ENCODE peak calls at places on chromosomes 4 and X, in nine cellular contexts. Y, L, T, C, J, K, B, Q and S are unnamed samples.

GRCh38 chr4:68498413-68499007 is 51.2 kb downstream of the TMPRSS11E start:
- DNase-seq in J (no peak), C (peak; percentile 50), T (peak; percentile 76), B (peak; percentile 25), L (peak; percentile 64), Y (peak; percentile 34), K (peak; percentile 79), Q (peak; percentile 69), S (peak; percentile 73)

GRCh38 chrX:103343105-103343504 is 13.1 kb downstream of the TCEAL7 start:
- DNase-seq in J (no peak), T (peak; percentile 68), C (peak; percentile 72), K (peak; percentile 47), Q (peak; percentile 36), Y (no peak), L (peak; percentile 29), B (peak; percentile 35), S (peak; percentile 71)

GRCh38 chr4:67122029-67122428 is 423.3 kb downstream of the CENPC start:
- DNase-seq in K (peak; percentile 48), B (no peak), Q (no peak), Y (no peak), L (no peak), T (peak; percentile 6), C (no peak), J (no peak), S (no peak)

GRCh38 chrX:39309721-39310152 is 508.5 kb downstream of the MID1IP1 start:
- DNase-seq in K (no peak), J (no peak), Q (peak; percentile 6), T (peak; percentile 46), B (peak; percentile 52), C (peak; percentile 12), L (peak; percentile 62), Y (no peak), S (peak; percentile 70)

GRCh38 chrX:79117078-79117477 is 27.4 kb upstream of the GPR174 start:
- DNase-seq in J (no peak), T (no peak), L (no peak), C (no peak), K (no peak), Y (no peak), B (no peak), Q (no peak), S (no peak)

GRCh38 chrX:123159403-123159802 is 24.7 kb upstream of the GRIA3 start:
- DNase-seq in Q (no peak), J (no peak), K (no peak), B (no peak), L (no peak), Y (no peak), T (no peak), C (no peak), S (no peak)

GRCh38 chr4:44462259-44462658 is 13.7 kb upstream of the KCTD8 start:
- DNase-seq in T (no peak), Y (no peak), L (no peak), K (no peak), J (no peak), B (no peak), C (no peak), Q (no peak), S (no peak)

GRCh38 chr4:101157415-101158135 is 189.8 kb downstream of the PPP3CA start:
- DNase-seq in C (no peak), T (no peak), L (no peak), B (no peak), Q (no peak), K (peak; percentile 49), J (no peak), Y (no peak), S (no peak)

DNA sequence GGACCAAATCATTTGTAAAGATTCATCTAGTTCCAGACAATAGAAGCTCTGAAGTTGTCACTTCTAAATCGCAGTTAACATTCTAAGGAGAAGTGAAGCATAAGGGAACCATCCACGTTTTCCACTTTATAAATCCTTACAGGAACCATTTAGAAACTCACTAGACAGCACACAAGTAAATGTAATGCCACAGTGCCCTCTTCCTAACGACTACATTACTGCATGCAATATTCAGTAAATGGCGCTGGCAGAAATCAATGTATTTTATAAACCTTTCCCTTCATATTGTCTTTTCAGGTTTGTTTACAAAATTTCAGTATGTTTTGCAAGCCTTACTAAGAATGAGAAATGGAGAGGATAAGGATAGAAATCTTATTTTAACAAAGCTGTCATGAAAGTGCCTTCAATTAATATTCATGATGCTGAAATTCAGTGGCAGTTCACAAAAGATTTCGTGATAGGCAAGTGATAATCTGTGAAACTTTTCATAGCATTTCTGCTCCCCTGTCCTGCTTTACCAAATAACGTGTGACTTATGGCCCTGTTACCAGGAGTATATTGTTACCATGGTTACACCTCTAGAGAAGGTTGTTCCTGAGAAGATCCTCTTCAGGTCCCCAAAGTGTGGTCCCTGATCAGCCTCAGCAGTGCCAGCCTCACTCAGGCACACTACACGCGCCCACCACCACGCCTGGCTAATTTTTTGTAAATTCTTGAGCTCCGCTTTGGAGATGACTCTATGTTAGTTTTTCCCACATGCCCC is 54.2 kb downstream of the TMA16 start:
- DNase-seq in J (no peak), L (peak; percentile 18), Y (no peak), T (peak; percentile 80), Q (peak; percentile 11), C (peak; percentile 31), K (peak; percentile 59), B (no peak), S (peak; percentile 9)
- TF ChIP-seq CTCF in J (peak; percentile 62), L (peak; percentile 80), Y (peak; percentile 60), T (peak; percentile 73), Q (peak; percentile 62), C (peak; percentile 62), K (peak; percentile 45), B (peak; percentile 50), S (peak; percentile 69)

GRCh38 chrX:133414399-133415275 is 652 bp downstream of the GPC4 start:
- DNase-seq in T (peak; percentile 3), B (no peak), Y (peak; percentile 31), K (peak; percentile 20), J (no peak), L (peak; percentile 23), Q (peak; percentile 70), C (no peak), S (no peak)

GRCh38 chrX:133410555-133410954 is 4.7 kb downstream of the GPC4 start:
- DNase-seq in T (no peak), C (no peak), L (no peak), Q (no peak), Y (no peak), K (no peak), J (no peak), B (no peak), S (no peak)

GRCh38 chrX:133413218-133413925 is 1.9 kb downstream of the GPC4 start:
- DNase-seq in T (no peak), Y (no peak), K (no peak), J (no peak), B (no peak), L (no peak), Q (peak; percentile 59), C (no peak), S (no peak)

GRCh38 chrX:133412246-133412645 is 3.0 kb downstream of the GPC4 start:
- DNase-seq in Y (no peak), T (peak; percentile 35), L (no peak), B (no peak), K (no peak), C (no peak), J (no peak), Q (no peak), S (no peak)

GRCh38 chrX:133412665-133413064 is 2.6 kb downstream of the GPC4 start:
- DNase-seq in Y (no peak), Q (no peak), L (no peak), J (no peak), K (no peak), C (no peak), B (no peak), T (no peak), S (no peak)
- TF ChIP-seq CTCF in Y (no peak), Q (no peak), L (no peak), J (no peak), K (no peak), C (no peak), B (no peak), T (no peak), S (no peak)

DNA sequence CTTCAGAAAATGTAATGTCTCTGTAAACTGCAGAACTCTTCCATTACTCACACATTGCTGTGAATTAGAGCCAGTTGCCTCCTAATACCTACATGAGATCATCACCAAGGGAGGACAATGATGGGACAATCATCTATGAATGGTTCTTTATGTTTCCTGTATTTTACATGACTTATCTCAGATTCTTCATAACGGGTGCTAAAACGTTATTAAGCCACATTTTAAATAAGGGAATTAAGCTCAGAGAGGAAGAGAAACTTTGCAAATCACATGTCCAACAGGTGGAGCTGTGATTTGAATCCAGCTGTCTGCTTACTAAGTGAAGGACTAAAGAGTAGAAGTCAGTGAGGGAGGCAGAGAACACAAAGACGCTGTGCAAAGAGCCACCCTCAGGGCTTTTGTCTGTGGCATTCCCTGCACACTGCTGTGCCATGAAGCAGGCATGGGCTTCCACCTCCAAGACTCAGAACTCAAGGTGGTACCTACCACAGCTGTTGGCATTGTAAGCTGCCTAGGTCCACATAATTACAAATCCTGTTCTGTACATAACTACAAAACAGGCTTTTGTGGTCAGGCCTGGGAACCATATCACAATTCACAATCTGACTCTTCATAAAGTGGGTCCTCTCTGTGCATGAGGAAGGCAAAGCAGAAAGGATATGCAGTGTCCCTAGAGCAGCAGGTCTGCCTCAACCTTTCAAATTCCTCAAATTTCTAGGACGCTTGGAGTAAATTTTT is 12.8 kb downstream of the TBC1D9 start:
- DNase-seq in T (peak; percentile 29), L (no peak), C (no peak), J (no peak), K (peak; percentile 41), Q (no peak), Y (no peak), B (no peak), S (no peak)
- TF ChIP-seq CTCF in T (peak; percentile 23), L (peak; percentile 7), C (no peak), J (no peak), K (peak; percentile 27), Q (no peak), Y (peak; percentile 17), B (no peak), S (no peak)

GRCh38 chr4:25449688-25450087 is 72.6 kb downstream of the ANAPC4 start:
- DNase-seq in B (no peak), L (no peak), J (no peak), T (no peak), K (no peak), C (no peak), Q (no peak), Y (no peak), S (peak; percentile 6)

GRCh38 chr4:25451676-25452075 is 74.6 kb downstream of the ANAPC4 start:
- DNase-seq in Q (no peak), J (no peak), L (no peak), C (no peak), T (no peak), Y (no peak), B (no peak), K (no peak), S (no peak)

GRCh38 chr4:25448379-25449109 is 71.5 kb downstream of the ANAPC4 start:
- DNase-seq in Q (no peak), Y (no peak), K (peak; percentile 47), L (no peak), J (no peak), T (peak; percentile 50), C (no peak), B (no peak), S (no peak)

GRCh38 chr4:25450491-25450901 is 73.4 kb downstream of the ANAPC4 start:
- DNase-seq in J (no peak), L (no peak), Y (no peak), Q (no peak), C (no peak), K (no peak), T (no peak), B (no peak), S (no peak)

DNA sequence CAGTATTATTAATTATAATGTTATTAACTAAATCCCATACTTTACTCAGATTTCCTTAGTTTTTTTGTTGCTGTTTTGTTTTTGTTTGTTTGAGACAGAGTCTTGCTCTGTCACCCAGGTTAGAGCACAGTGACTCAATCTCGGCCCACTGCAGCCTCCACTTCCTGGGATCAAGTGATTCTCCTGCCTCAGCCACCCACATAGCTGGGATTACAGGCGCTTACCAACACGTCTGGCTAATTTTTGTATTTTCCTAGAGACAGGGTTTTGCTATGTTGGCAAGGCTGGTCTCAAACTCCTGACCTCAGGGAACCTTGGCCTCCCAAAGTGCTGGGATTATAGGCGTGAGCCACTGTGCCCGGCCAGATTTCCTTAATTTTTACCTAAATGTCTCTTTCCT is 72.2 kb downstream of the ANAPC4 start:
- DNase-seq in Q (no peak), K (peak; percentile 38), T (no peak), Y (no peak), J (no peak), B (no peak), C (no peak), L (no peak), S (no peak)
- TF ChIP-seq CTCF in Q (no peak), K (no peak), T (no peak), Y (no peak), J (no peak), B (no peak), C (no peak), L (no peak), S (no peak)